ENCODE peak calls at places on chromosome 1, in nine cellular contexts. E, R, M, D, J, O, Q, P and N are unnamed samples.

GRCh38 chr1:227192163-227192562 is 126.1 kb downstream of the CDC42BPA start:
- DNase-seq in E (peak), R (no peak), M (peak), D (peak), J (no peak), O (peak), Q (peak), P (no peak), N (peak)

GRCh38 chr1:232570007-232570406 is 59.9 kb downstream of the SIPA1L2 start:
- DNase-seq in E (peak), R (no peak), M (no peak), D (no peak), J (no peak), O (no peak), Q (peak), P (no peak), N (no peak)

GRCh38 chr1:10687782-10688408 is 108.6 kb downstream of the CASZ1 start:
- DNase-seq in E (no peak), R (no peak), M (no peak), D (no peak), J (no peak), O (peak), Q (no peak), P (no peak), N (no peak)

GRCh38 chr1:223339861-223340260 is 24.1 kb downstream of the SUSD4 start:
- DNase-seq in E (no peak), R (no peak), M (no peak), D (no peak), J (no peak), O (no peak), Q (no peak), P (no peak), N (no peak)

GRCh38 chr1:6099297-6099696 is 53.6 kb downstream of the KCNAB2 start:
- DNase-seq in E (no peak), R (no peak), M (no peak), D (no peak), J (no peak), O (peak), Q (no peak), P (no peak), N (no peak)

GRCh38 chr1:225461533-225462428 is 33.9 kb upstream of the LBR start:
- DNase-seq in E (no peak), R (no peak), M (no peak), D (no peak), J (no peak), O (no peak), Q (no peak), P (no peak), N (no peak)

GRCh38 chr1:213947200-213947775 is 40.5 kb upstream of the PROX1 start:
- DNase-seq in E (no peak), R (no peak), M (no peak), D (peak), J (no peak), O (no peak), Q (no peak), P (no peak), N (no peak)

GRCh38 chr1:31985430-31985829 is 28.2 kb upstream of the KHDRBS1 start:
- DNase-seq in E (peak), R (no peak), M (no peak), D (no peak), J (no peak), O (no peak), Q (peak), P (no peak), N (no peak)

GRCh38 chr1:60388092-60388987 is 314.8 kb upstream of the C1orf87 start:
- DNase-seq in E (no peak), R (no peak), M (no peak), D (no peak), J (no peak), O (no peak), Q (peak), P (no peak), N (no peak)

GRCh38 chr1:228009828-228010775 is 3.3 kb downstream of the WNT3A start:
- DNase-seq in E (no peak), R (peak), M (no peak), D (no peak), J (peak), O (no peak), Q (no peak), P (no peak), N (no peak)

GRCh38 chr1:3776231-3777030 is 3.9 kb downstream of the SMIM1 start:
- DNase-seq in E (no peak), R (no peak), M (peak), D (no peak), J (no peak), O (no peak), Q (no peak), P (no peak), N (no peak)

GRCh38 chr1:245753807-245754206 is 599.0 kb downstream of the KIF26B start:
- DNase-seq in E (no peak), R (no peak), M (no peak), D (no peak), J (no peak), O (no peak), Q (no peak), P (no peak), N (no peak)

GRCh38 chr1:203580733-203581132 is 45.9 kb upstream of the ATP2B4 start:
- DNase-seq in E (no peak), R (no peak), M (no peak), D (no peak), J (no peak), O (no peak), Q (no peak), P (no peak), N (no peak)

GRCh38 chr1:145897969-145898368 is 11.9 kb downstream of the ITGA10 start:
- DNase-seq in E (no peak), R (no peak), M (no peak), D (no peak), J (no peak), O (no peak), Q (no peak), P (no peak), N (no peak)

GRCh38 chr1:226119169-226119568 is 56.7 kb downstream of the H3-3A start:
- DNase-seq in E (no peak), R (no peak), M (no peak), D (no peak), J (no peak), O (no peak), Q (no peak), P (no peak), N (no peak)

GRCh38 chr1:52119291-52119690 is 22.6 kb upstream of the ZFYVE9 start:
- DNase-seq in E (no peak), R (no peak), M (no peak), D (no peak), J (no peak), O (no peak), Q (no peak), P (no peak), N (no peak)

GRCh38 chr1:87325982-87326738 is 2.5 kb upstream of the LMO4 start:
- DNase-seq in E (peak), R (peak), M (peak), D (no peak), J (no peak), O (no peak), Q (peak), P (no peak), N (peak)

GRCh38 chr1:36155560-36156328 is at the start of gene MAP7D1:
- DNase-seq in E (peak), R (peak), M (peak), D (no peak), J (peak), O (peak), Q (peak), P (peak), N (peak)
- TF ChIP-seq POLR2A in E (peak), R (peak), M (peak), D (no peak), J (peak), O (peak), Q (peak), P (peak), N (peak)

GRCh38 chr1:30087465-30087864 is 635.9 kb downstream of the MATN1 start:
- DNase-seq in E (no peak), R (no peak), M (no peak), D (peak), J (no peak), O (no peak), Q (no peak), P (no peak), N (no peak)
- TF ChIP-seq POLR2A in E (no peak), R (no peak), M (no peak), D (no peak), J (no peak), O (no peak), Q (no peak), P (no peak), N (no peak)

GRCh38 chr1:169586395-169587255 is at the start of gene F5:
- DNase-seq in E (peak), R (peak), M (peak), D (peak), J (no peak), O (peak), Q (peak), P (peak), N (peak)
- TF ChIP-seq POLR2A in E (no peak), R (no peak), M (no peak), D (no peak), J (no peak), O (no peak), Q (no peak), P (no peak), N (no peak)

GRCh38 chr1:172144445-172145060 is 275.9 kb upstream of the C1orf105 start:
- DNase-seq in E (peak), R (peak), M (no peak), D (no peak), J (peak), O (peak), Q (peak), P (no peak), N (no peak)
- TF ChIP-seq POLR2A in E (peak), R (peak), M (no peak), D (no peak), J (peak), O (no peak), Q (no peak), P (no peak), N (no peak)

GRCh38 chr1:229436178-229436577 is 2.3 kb upstream of the ACTA1 start:
- DNase-seq in E (no peak), R (no peak), M (no peak), D (no peak), J (no peak), O (no peak), Q (no peak), P (no peak), N (no peak)
- TF ChIP-seq POLR2A in E (no peak), R (no peak), M (no peak), D (no peak), J (no peak), O (no peak), Q (no peak), P (no peak), N (no peak)

DNA sequence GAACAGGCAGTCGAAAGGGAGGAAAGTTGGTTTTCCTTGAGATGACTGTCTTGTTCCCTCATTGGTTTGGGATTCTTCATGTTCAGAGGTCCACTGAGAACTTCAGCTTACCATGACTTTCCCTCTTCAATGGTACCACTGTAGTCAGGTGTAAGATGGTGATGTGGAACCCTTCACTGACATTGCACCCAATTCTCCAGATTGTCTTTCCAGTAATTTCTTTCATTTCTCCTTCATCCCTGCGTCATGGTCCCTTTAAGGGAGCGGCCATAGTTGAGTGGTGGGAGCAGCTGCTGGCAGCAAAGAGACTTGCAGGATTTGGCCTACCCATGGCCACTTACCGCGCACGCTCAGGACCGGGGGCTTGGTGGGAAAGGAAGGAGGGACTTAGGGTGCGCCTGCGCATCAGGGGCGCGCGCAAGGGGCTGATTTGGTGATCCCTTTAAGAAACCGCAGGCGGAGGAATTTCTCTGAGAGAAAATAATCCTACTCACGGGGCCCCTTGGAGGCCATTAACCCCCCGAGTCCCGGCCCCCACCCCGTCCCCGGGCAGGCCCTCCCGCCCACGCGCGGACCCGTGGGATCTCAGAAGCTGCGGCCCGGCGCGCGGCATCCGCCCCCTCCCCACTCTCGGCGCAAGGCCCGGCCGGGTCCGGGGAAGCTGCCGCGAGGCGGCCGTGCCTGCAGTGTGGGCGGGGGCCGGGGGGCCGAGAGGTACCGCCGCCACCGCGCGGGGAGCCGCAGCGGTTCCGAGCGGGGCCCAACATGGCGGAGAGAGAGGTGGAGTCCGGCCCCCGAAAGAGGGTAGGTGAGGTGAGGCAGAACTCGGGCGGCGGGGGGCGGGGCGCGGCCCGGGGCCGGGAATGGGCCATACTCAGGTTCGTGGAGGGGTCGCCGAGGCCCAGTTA is at the start of gene ZMYM4:
- DNase-seq in E (peak), R (peak), M (peak), D (peak), J (peak), O (peak), Q (peak), P (peak), N (peak)
- TF ChIP-seq POLR2A in E (peak), R (peak), M (no peak), D (peak), J (no peak), O (no peak), Q (no peak), P (peak), N (peak)

GRCh38 chr1:26571381-26571780 is 41.8 kb downstream of the RPS6KA1 start:
- DNase-seq in E (no peak), R (no peak), M (no peak), D (no peak), J (no peak), O (peak), Q (no peak), P (no peak), N (no peak)
- TF ChIP-seq POLR2A in E (no peak), R (no peak), M (no peak), D (no peak), J (no peak), O (no peak), Q (no peak), P (no peak), N (no peak)

GRCh38 chr1:161198206-161198876 is 513 bp downstream of the ADAMTS4 start:
- DNase-seq in E (no peak), R (no peak), M (peak), D (no peak), J (no peak), O (peak), Q (peak), P (no peak), N (no peak)

GRCh38 chr1:161195171-161195570 is 3.7 kb downstream of the ADAMTS4 start:
- DNase-seq in E (no peak), R (peak), M (no peak), D (no peak), J (no peak), O (no peak), Q (no peak), P (no peak), N (no peak)

GRCh38 chr1:161197560-161198205 is 1.2 kb downstream of the ADAMTS4 start:
- DNase-seq in E (no peak), R (no peak), M (no peak), D (no peak), J (no peak), O (no peak), Q (no peak), P (no peak), N (no peak)

GRCh38 chr1:161196111-161196510 is 2.7 kb downstream of the ADAMTS4 start:
- DNase-seq in E (no peak), R (no peak), M (no peak), D (no peak), J (no peak), O (no peak), Q (no peak), P (no peak), N (no peak)

GRCh38 chr1:161196521-161197451 is 2.1 kb downstream of the ADAMTS4 start:
- DNase-seq in E (peak), R (no peak), M (no peak), D (no peak), J (no peak), O (peak), Q (peak), P (no peak), N (no peak)
- TF ChIP-seq POLR2A in E (no peak), R (no peak), M (no peak), D (no peak), J (no peak), O (no peak), Q (no peak), P (no peak), N (no peak)

DNA sequence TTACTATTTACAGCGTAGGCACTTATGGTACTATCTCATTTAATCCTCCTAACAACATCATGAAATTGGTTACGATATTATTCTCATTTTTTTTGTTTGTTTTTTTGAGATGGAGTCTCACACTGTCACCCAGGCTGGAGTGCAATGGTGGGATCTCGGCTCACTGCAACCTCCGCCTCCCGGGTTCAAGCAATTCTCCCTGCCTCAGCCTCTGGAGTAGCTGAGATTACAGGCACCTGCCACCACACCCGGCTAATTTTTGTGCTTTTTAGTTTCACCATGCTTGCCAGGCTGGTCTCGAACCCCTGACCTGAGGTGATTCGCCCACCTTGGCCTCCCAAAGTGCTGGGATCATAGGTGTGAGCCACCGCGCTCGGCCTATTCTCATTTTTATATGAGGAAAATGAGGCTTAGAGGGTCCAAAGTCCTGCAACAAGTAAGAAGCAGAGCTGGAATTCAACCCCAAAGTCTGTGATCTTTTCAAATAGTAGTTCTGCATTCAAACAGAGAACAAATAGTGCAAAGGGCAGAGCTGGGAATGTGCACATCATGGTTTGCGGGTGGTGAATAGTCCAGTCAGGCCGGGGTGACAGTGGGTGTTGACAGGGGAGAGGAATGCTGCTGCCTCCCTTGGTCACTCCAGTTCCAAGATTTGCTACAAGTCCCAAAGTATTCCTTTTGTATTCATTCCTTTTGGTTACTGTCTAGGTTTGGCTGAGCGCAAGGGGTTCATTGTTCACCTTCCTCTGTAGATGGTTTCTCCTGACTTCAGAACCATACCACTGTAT is 4.6 kb downstream of the PRUNE1 start:
- DNase-seq in E (no peak), R (no peak), M (no peak), D (no peak), J (no peak), O (peak), Q (no peak), P (no peak), N (no peak)
- TF ChIP-seq POLR2A in E (no peak), R (peak), M (no peak), D (no peak), J (no peak), O (no peak), Q (no peak), P (no peak), N (no peak)

DNA sequence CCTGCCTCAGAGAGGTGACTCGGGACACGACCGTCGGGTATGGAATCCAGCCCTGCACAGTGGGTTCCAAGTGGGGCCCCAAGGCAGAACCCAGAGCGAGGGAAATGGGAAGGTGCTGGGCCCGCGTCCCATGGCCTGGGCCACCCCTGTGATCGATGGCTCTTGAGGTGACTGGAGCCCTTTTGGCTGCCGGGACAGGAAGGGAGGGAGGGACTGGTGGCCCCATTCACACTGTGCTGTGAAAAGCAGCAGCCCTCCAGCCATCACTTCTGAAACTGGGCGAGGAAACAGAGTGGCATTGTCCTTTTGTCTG is 110.4 kb upstream of the IFFO2 start:
- DNase-seq in E (no peak), R (no peak), M (no peak), D (no peak), J (no peak), O (no peak), Q (no peak), P (no peak), N (no peak)
- TF ChIP-seq POLR2A in E (no peak), R (no peak), M (no peak), D (no peak), J (no peak), O (no peak), Q (no peak), P (no peak), N (no peak)